ENCODE peak calls at places on chromosome 1, in four cellular contexts. O is H1, D is IMR-90, E is H9. Z is an unnamed sample.

GRCh38 chr1:162565460-162565859 is 3.9 kb downstream of the UAP1 start:
- DNase-seq in O (no peak), D (no peak), E (no peak), Z (no peak)

GRCh38 chr1:183087001-183087400 is 63.8 kb downstream of the LAMC1 start:
- DNase-seq in E (no peak), O (no peak), D (no peak), Z (no peak)

GRCh38 chr1:59123081-59123675 is 173.7 kb upstream of the FGGY start:
- DNase-seq in E (no peak), O (no peak), D (peak; percentile 82), Z (no peak)

GRCh38 chr1:229889031-229889517 is 178.0 kb upstream of the GALNT2 start:
- DNase-seq in O (no peak), D (no peak), E (no peak), Z (no peak)

GRCh38 chr1:172870901-172871606 is 179.7 kb downstream of the TNFSF18 start:
- DNase-seq in O (no peak), D (peak; percentile 74), E (no peak), Z (no peak)

GRCh38 chr1:33143181-33143580 is 38.7 kb downstream of the TRIM62 start:
- DNase-seq in E (no peak), D (peak; percentile 68), O (no peak), Z (no peak)

GRCh38 chr1:30733520-30733919 is 10.1 kb upstream of the MATN1 start:
- DNase-seq in O (no peak), E (no peak), D (peak; percentile 14), Z (no peak)

GRCh38 chr1:183910780-183911179 is 105.9 kb downstream of the RGL1 start:
- DNase-seq in D (no peak), E (no peak), O (no peak), Z (no peak)

GRCh38 chr1:55631508-55631907 is 416.3 kb upstream of the USP24 start:
- DNase-seq in O (no peak), D (peak; percentile 69), E (no peak), Z (no peak)

GRCh38 chr1:111513410-111514020 is 10.1 kb upstream of the ADORA3 start:
- DNase-seq in E (no peak), D (no peak), O (no peak), Z (no peak)

GRCh38 chr1:47612816-47613215 is 175.0 kb downstream of the FOXD2 start:
- DNase-seq in O (no peak), E (no peak), D (no peak), Z (no peak)

GRCh38 chr1:8873506-8874229 is 4.8 kb downstream of the ENO1 start:
- DNase-seq in E (peak; percentile 90), D (peak; percentile 98), O (peak; percentile 84), Z (peak; percentile 98)

GRCh38 chr1:64878090-64878489 is 88.3 kb downstream of the JAK1 start:
- DNase-seq in O (no peak), D (no peak), E (no peak), Z (no peak)

GRCh38 chr1:98704474-98704873 is 43.0 kb downstream of the SNX7 start:
- DNase-seq in E (peak; percentile 41), O (no peak), D (peak; percentile 6), Z (peak; percentile 79)

GRCh38 chr1:167388976-167389375 is 129.4 kb downstream of the CD247 start:
- DNase-seq in E (no peak), D (no peak), O (no peak), Z (no peak)

GRCh38 chr1:197199923-197200467 is 53.5 kb upstream of the ASPM start:
- DNase-seq in D (peak; percentile 31), E (no peak), O (no peak), Z (peak; percentile 23)

GRCh38 chr1:214330715-214331114 is 49.8 kb downstream of the SMYD2 start:
- DNase-seq in E (no peak), D (no peak), O (no peak), Z (no peak)

GRCh38 chr1:214328770-214329455 is 48.0 kb downstream of the SMYD2 start:
- DNase-seq in O (peak; percentile 75), E (peak; percentile 86), D (peak; percentile 81), Z (peak; percentile 86)

GRCh38 chr1:214331180-214331579 is 50.2 kb downstream of the SMYD2 start:
- DNase-seq in E (no peak), O (no peak), D (no peak), Z (no peak)

GRCh38 chr1:214330240-214330639 is 49.3 kb downstream of the SMYD2 start:
- DNase-seq in E (no peak), O (no peak), D (no peak), Z (no peak)

DNA sequence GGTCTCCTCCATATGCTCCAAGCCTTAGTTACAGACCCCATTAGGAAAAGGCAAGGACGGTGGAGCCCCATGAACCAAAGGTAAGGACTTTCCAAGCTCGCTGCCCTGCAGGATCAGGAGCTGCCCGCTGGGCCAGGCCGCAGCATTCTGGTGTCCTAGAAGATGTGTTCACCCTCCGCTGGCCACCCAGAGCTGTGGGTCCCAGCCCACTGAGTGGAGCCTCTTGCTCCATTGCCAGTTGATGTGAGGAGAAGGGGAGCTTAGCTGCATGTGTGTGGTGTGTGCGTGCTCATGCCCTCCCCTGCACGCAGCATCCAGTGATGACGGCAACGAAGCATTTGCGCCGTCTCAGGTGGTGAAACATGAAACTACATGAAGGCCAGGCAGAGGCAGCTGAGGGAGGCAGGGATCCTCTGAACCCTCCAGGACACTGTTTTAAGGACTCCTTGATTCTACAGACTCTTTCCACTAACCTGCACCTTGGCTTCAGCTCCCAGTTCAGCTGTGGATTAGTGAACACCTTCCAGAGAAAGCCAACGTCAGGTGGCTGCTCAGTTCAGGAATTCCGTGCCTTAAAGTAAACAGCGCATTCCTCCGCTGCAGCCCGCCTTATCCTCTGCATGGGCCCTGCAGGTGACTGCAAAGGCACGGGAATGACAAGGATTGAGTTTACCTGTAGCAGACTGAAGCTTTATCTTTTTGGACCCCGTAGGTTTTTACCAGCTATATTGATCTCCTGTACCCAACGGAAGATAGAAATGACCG is 48.7 kb downstream of the SMYD2 start:
- DNase-seq in O (no peak), D (no peak), E (no peak), Z (no peak)
- H3K56ac ChIP-seq in O (no peak overlapping the region), D (no peak overlapping the region), E (no peak overlapping the region), Z (no peak overlapping the region)

DNA sequence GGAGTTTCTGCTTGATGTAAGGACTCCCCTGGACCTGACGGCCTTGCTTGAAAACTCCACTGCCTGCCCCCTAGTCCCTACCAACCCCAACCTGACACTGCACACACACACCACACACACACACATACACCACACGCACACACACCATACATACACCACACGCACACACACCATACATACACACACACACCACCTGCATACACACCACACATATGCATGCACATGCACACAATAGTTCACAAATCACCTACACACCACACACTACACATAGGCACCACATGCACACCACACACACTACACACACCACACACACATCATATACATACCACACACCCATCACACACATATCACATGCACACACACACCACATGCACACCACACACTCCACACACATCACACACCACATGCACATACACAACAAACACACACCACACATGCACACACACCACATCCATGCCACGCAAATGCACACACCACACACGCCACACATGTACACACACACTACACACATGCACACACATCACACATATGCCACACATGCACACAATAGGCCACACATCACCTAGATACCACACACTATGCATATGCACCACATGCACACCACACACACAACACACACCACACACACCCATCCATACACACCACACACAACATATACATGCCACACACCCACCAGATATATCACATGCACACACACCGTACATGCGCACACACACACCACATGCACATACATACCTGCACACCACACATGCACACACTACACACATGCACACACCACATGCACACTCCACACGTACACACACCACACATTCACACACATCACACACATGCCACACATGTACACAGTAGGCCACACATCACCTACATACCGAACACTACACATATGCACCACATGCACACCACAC is 3.7 kb downstream of the CASQ1 start:
- DNase-seq in D (no peak), E (no peak), O (no peak), Z (no peak)
- H3K23ac ChIP-seq in D (no peak overlapping the region), E (no peak overlapping the region), O (no peak overlapping the region), Z (no peak overlapping the region)

GRCh38 chr1:232878141-232878540 is 72.3 kb upstream of the NTPCR start:
- DNase-seq in E (no peak), D (no peak), O (no peak), Z (no peak)
- H3K56ac ChIP-seq in E (no peak overlapping the region), D (no peak overlapping the region), O (no peak overlapping the region), Z (no peak overlapping the region)

DNA sequence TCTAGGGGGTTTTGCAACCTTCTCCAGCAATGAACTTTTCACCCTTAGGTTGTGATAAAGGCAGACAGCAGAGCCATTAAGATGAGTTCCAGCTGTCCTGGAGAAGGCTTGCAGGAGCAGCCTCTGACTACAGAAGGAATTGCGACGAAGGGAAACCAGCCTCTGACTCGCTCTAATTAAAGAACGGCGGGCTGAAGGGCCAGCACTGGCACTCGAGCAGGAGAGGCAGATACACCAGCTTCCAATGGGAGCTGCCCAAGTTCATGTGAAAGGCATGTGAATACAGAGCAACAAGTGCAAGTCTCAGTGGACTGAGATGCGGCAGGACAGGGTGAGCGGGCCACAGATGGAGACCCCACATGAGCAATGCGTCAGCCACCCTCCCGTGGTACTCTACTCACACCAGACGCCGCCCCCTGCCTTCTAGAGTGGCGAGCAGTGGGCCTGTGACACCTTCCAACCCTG is 15.7 kb downstream of the RCC2 start:
- DNase-seq in O (no peak), E (no peak), D (peak; percentile 73), Z (no peak)
- H3K23ac ChIP-seq in O (no peak overlapping the region), E (no peak overlapping the region), D (peak overlapping the region; percentile 12), Z (no peak overlapping the region)

Z was measured in mesendoderm.